ENCODE peak calls at places on chromosomes 5 and 9, in six cellular contexts. L is aorta; B is CD4-positive, CD25-positive, alpha-beta regulatory T cell; E is kidney epithelial cell; S is HAP-1; Z is tibial artery. M is an unnamed sample.

GRCh38 chr5:85472749-85473148 is 1088.1 kb upstream of the EDIL3 start:
- DNase-seq in L (no peak), B (no peak), E (no peak), S (no peak), Z (no peak), M (no peak)

GRCh38 chr5:151562019-151562707 is 29.0 kb downstream of the FAT2 start:
- DNase-seq in L (no peak), B (no peak), E (no peak), S (no peak), Z (no peak), M (no peak)

GRCh38 chr9:133161542-133161950 is 2.2 kb downstream of the GBGT1 start:
- DNase-seq in L (peak; percentile 45), B (no peak), E (no peak), S (no peak), Z (no peak), M (no peak)

GRCh38 chr5:124952079-124952478 is 205.6 kb upstream of the ZNF608 start:
- DNase-seq in L (no peak), B (no peak), E (no peak), S (no peak), Z (no peak), M (no peak)

GRCh38 chr5:113489299-113489698 is 1.0 kb upstream of the MCC start:
- DNase-seq in L (no peak), B (no peak), E (peak; percentile 94), S (no peak), Z (peak; percentile 59), M (no peak)

GRCh38 chr5:1772634-1773033 is 27.0 kb downstream of the MRPL36 start:
- DNase-seq in L (peak; percentile 27), B (no peak), E (no peak), S (no peak), Z (no peak), M (no peak)

GRCh38 chr9:107488400-107489143 is 997 bp downstream of the KLF4 start:
- DNase-seq in L (peak; percentile 90), B (no peak), E (no peak), S (no peak), Z (peak; percentile 86), M (no peak)

GRCh38 chr5:39394946-39395345 is 29.8 kb downstream of the DAB2 start:
- DNase-seq in L (no peak), B (no peak), E (no peak), S (no peak), Z (no peak), M (no peak)

GRCh38 chr5:124453221-124454032 is 293.0 kb downstream of the ZNF608 start:
- DNase-seq in L (no peak), B (no peak), E (peak; percentile 55), S (no peak), Z (no peak), M (no peak)

GRCh38 chr9:128771094-128771721 is 519 bp downstream of the ZER1 start:
- DNase-seq in L (peak; percentile 78), B (peak; percentile 27), E (no peak), S (no peak), Z (no peak), M (no peak)

GRCh38 chr5:618450-618849 is 6.3 kb downstream of the CEP72 start:
- DNase-seq in L (peak; percentile 60), B (no peak), E (no peak), S (no peak), Z (no peak), M (no peak)

GRCh38 chr5:139671096-139671841 is 23.1 kb downstream of the CXXC5 start:
- DNase-seq in L (no peak), B (no peak), E (no peak), S (no peak), Z (no peak), M (no peak)

GRCh38 chr9:103068666-103069207 is 73.6 kb downstream of the CYLC2 start:
- DNase-seq in L (no peak), B (no peak), E (no peak), S (no peak), Z (no peak), M (no peak)

GRCh38 chr5:14870347-14871083 is 1.1 kb downstream of the ANKH start:
- DNase-seq in L (no peak), B (peak; percentile 84), E (no peak), S (no peak), Z (no peak), M (no peak)

GRCh38 chr9:7053903-7054302 is 296.1 kb downstream of the KDM4C start:
- DNase-seq in L (no peak), B (no peak), E (no peak), S (no peak), Z (no peak), M (no peak)

GRCh38 chr5:34736445-34737119 is 80.5 kb downstream of the RAI14 start:
- DNase-seq in L (no peak), B (no peak), E (no peak), S (no peak), Z (no peak), M (peak; percentile 18)

DNA sequence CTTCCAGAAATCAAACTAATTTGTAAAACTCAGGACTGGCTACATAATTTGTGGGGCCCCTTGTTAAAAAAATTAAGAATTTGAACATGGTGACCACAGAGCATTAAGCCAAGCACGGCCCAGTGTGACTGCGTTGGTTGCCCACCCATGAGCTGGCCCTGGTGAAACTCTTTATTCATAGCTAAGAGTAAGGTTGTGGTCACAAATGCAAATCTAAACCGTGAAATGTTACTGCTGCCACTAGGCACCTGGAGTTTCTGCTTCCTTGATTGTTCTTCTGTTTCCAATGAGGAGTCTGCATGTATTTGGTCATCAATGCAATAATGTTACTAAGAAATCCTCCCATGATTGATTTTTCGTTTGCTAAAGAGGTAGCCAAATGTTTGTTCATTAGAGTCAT is 4.2 kb downstream of the GCNT1 start:
- DNase-seq in L (no peak), B (no peak), E (no peak), S (no peak), Z (no peak), M (no peak)
- H3K4me3 ChIP-seq in L (no peak overlapping the region), B (no peak overlapping the region), E (no peak overlapping the region), S (no peak overlapping the region), Z (no peak overlapping the region), M (no peak overlapping the region)

GRCh38 chr9:135703726-135704125 is 1.7 kb downstream of the KCNT1 start:
- DNase-seq in L (no peak), B (no peak), E (no peak), S (no peak), Z (no peak), M (no peak)

GRCh38 chr9:135700525-135700924 is 1.2 kb upstream of the SOHLH1 start:
- DNase-seq in L (no peak), B (no peak), E (no peak), S (no peak), Z (no peak), M (no peak)

GRCh38 chr9:135704366-135704947 is 2.5 kb downstream of the KCNT1 start:
- DNase-seq in L (no peak), B (no peak), E (no peak), S (no peak), Z (no peak), M (no peak)

GRCh38 chr9:135701067-135701967 is 668 bp upstream of the KCNT1 start:
- DNase-seq in L (no peak), B (no peak), E (no peak), S (no peak), Z (no peak), M (no peak)

DNA sequence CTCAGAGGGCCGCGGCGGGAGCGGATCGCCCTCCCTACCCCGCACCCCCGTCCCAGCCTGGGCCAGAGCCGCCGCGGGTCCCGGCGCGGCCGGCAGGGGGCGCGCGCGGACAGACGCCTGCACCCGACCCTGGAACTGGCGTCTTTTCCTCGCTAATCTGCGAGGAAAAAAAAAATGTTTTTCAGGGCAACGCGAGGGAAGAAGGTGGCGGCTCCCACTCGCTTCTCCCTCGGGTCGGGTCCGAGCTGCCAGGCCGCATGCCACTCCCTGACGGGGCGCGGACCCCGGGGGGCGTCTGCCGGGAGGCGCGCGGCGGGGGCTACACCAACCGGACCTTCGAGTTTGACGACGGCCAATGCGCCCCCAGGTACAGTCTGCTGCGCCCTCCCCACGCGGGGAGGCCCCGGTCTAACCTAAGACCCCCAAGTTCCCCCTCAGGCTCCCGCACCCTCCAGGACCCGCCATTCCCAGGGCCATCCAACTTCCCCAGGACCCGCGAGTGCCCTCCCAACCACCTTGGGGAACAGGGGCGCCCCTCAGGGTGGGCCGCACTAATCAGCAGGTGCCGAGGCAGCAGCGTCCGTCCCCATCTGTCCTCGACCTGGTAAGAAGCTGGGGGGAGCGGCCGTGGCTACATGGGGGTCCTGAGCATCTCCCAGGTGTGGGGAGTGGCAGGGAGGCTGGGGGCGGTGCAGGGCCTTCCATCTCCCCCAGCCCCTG is at the start of gene KCNT1:
- DNase-seq in L (peak; percentile 83), B (peak; percentile 35), E (no peak), S (peak; percentile 54), Z (no peak), M (no peak)
- H3K4me3 ChIP-seq in L (no peak within 1 kb of the TSS), B (no peak within 1 kb of the TSS), E (no peak within 1 kb of the TSS), S (peak within 1 kb of the TSS; percentile 19), Z (peak within 1 kb of the TSS; percentile 24), M (peak within 1 kb of the TSS; percentile 43)

GRCh38 chr5:173233347-173234128 is 1.5 kb downstream of the NKX2-5 start:
- DNase-seq in L (peak; percentile 64), B (no peak), E (no peak), S (no peak), Z (no peak), M (no peak)

GRCh38 chr5:173231381-173231766 is 3.6 kb downstream of the NKX2-5 start:
- DNase-seq in L (peak; percentile 30), B (no peak), E (no peak), S (no peak), Z (no peak), M (no peak)

GRCh38 chr5:173232499-173233346 is 2.3 kb downstream of the NKX2-5 start:
- DNase-seq in L (peak; percentile 69), B (no peak), E (no peak), S (no peak), Z (no peak), M (no peak)

GRCh38 chr5:173230741-173231380 is 4.1 kb downstream of the NKX2-5 start:
- DNase-seq in L (peak; percentile 74), B (no peak), E (no peak), S (no peak), Z (no peak), M (no peak)

GRCh38 chr5:173231996-173232498 is 3.0 kb downstream of the NKX2-5 start:
- DNase-seq in L (no peak), B (no peak), E (no peak), S (no peak), Z (no peak), M (no peak)
- H3K4me3 ChIP-seq in L (no peak overlapping the region), B (no peak overlapping the region), E (no peak overlapping the region), S (no peak overlapping the region), Z (no peak overlapping the region), M (no peak overlapping the region)

GRCh38 chr9:111525056-111525977 is at the start of gene ZNF483:
- DNase-seq in L (peak; percentile 90), B (peak; percentile 80), E (peak; percentile 25), S (peak; percentile 76), Z (peak; percentile 42), M (peak; percentile 90)
- H3K4me3 ChIP-seq in L (peak within 1 kb of the TSS; percentile 89), B (peak within 1 kb of the TSS; percentile 89), E (peak within 1 kb of the TSS; percentile 65), S (peak within 1 kb of the TSS; percentile 53), Z (peak within 1 kb of the TSS; percentile 94), M (peak within 1 kb of the TSS; percentile 68)